ENCODE peak calls at places on chromosomes 5 and 9, in five cellular contexts. T, O, S, R and Z are unnamed samples.

GRCh38 chr5:59317023-59317771 is 576.3 kb downstream of the PDE4D start:
- DNase-seq in S (no peak), O (no peak), T (no peak), R (peak), Z (peak)

GRCh38 chr5:38724301-38725030 is 121.3 kb upstream of the OSMR start:
- DNase-seq in O (no peak), T (no peak), S (no peak), R (no peak), Z (peak)

GRCh38 chr5:17096975-17097695 is 120.3 kb upstream of the BASP1 start:
- DNase-seq in T (no peak), R (no peak), O (peak), S (no peak), Z (no peak)

GRCh38 chr9:18149457-18150011 is 324.4 kb upstream of the ADAMTSL1 start:
- DNase-seq in R (no peak), S (no peak), O (no peak), T (no peak), Z (peak)

GRCh38 chr5:34806532-34806931 is 32.4 kb upstream of the TTC23L start:
- DNase-seq in T (no peak), S (no peak), O (no peak), R (no peak), Z (no peak)

GRCh38 chr5:170439246-170439943 is 50.2 kb upstream of the KCNMB1 start:
- DNase-seq in T (no peak), S (no peak), O (no peak), R (no peak), Z (no peak)

GRCh38 chr5:68053202-68053601 is 162.4 kb upstream of the PIK3R1 start:
- DNase-seq in T (no peak), O (no peak), R (no peak), S (no peak), Z (peak)

GRCh38 chr9:97940707-97941106 is 2.7 kb upstream of the HEMGN start:
- DNase-seq in T (no peak), S (no peak), R (no peak), O (no peak), Z (no peak)

GRCh38 chr5:121870489-121870888 is 18.8 kb downstream of the FTMT start:
- DNase-seq in O (no peak), R (no peak), T (no peak), S (no peak), Z (peak)

GRCh38 chr5:171521219-171521633 is 101.8 kb downstream of the FGF18 start:
- DNase-seq in T (peak), S (no peak), R (peak), O (no peak), Z (peak)

GRCh38 chr9:71796368-71796767 is 28.1 kb upstream of the CEMIP2 start:
- DNase-seq in T (no peak), O (no peak), R (no peak), S (no peak), Z (peak)

GRCh38 chr9:113345165-113345564 is 4.2 kb upstream of the BSPRY start:
- DNase-seq in R (no peak), S (no peak), O (no peak), T (no peak), Z (no peak)

GRCh38 chr5:18010053-18010452 is 375.8 kb downstream of the TAF11L14 start:
- DNase-seq in T (peak), O (no peak), R (no peak), S (no peak), Z (no peak)

GRCh38 chr5:120476063-120476462 is 12.0 kb downstream of the PRR16 start:
- DNase-seq in T (no peak), S (no peak), O (no peak), R (no peak), Z (no peak)

GRCh38 chr5:131751551-131751950 is 45.3 kb downstream of the FNIP1 start:
- DNase-seq in O (no peak), S (no peak), R (no peak), T (no peak), Z (no peak)

GRCh38 chr9:116155700-116156045 is 2.1 kb downstream of the PAPPA start:
- DNase-seq in O (no peak), R (no peak), T (no peak), S (no peak), Z (peak)

GRCh38 chr9:109167716-109168115 is 667 bp upstream of the FRRS1L start:
- DNase-seq in O (no peak), R (no peak), S (no peak), T (no peak), Z (no peak)

GRCh38 chr5:42840279-42840678 is 28.6 kb upstream of the SELENOP start:
- DNase-seq in R (peak), T (no peak), S (no peak), O (peak), Z (peak)

GRCh38 chr9:5326893-5327548 is 12.7 kb downstream of the RLN1 start:
- DNase-seq in R (no peak), S (peak), O (no peak), T (no peak), Z (no peak)

GRCh38 chr9:100601216-100601615 is 23.3 kb downstream of the CAVIN4 start:
- DNase-seq in T (peak), S (no peak), R (no peak), O (no peak), Z (peak)

GRCh38 chr9:96270236-96270635 is 31.7 kb downstream of the HSD17B3 start:
- DNase-seq in O (no peak), S (no peak), T (no peak), R (no peak), Z (no peak)

GRCh38 chr9:96649620-96650323 is 5.3 kb downstream of the PRXL2C start:
- DNase-seq in O (no peak), S (no peak), R (no peak), T (no peak), Z (no peak)

GRCh38 chr5:422323-423232 is 20.4 kb upstream of the EXOC3 start:
- DNase-seq in S (no peak), T (no peak), R (no peak), O (peak), Z (no peak)

GRCh38 chr9:37965116-37965515 is 61.2 kb upstream of the SLC25A51 start:
- DNase-seq in S (no peak), R (no peak), O (no peak), T (no peak), Z (no peak)

GRCh38 chr5:138874241-138874640 is 894 bp downstream of the LRRTM2 start:
- DNase-seq in R (no peak), S (no peak), O (no peak), T (no peak), Z (no peak)

GRCh38 chr5:23494558-23494957 is 12.9 kb upstream of the PRDM9 start:
- DNase-seq in S (no peak), R (no peak), O (no peak), T (no peak), Z (no peak)

GRCh38 chr9:124270504-124271335 is 13.0 kb downstream of the NEK6 start:
- DNase-seq in O (no peak), R (no peak), T (no peak), S (no peak), Z (no peak)

DNA sequence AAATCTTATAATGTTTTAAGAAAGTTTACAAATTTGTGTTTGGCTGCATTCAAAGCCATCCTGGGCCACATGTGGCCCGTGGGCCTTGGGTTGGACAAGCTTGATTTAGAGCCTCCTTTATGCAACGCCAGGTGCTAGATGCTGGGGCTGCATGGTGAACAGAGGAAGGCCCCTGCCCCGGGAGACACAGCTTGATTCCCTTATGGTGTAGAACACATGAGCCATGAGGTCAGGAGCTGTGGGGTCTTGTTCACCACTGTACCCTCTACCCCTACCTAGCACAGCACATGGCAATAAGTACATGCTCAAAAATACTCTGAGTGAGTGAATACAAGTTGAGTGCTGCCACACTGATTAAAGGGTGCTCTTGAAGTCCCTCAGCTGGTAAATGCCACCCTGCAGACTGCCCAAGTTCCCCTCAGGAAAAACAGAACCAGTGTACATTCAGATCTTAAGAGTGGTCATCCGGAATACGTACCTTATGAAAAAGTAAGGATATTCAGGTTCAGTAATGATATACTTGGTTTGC is 71.9 kb downstream of the ARRDC3 start:
- DNase-seq in O (no peak), T (no peak), R (no peak), S (no peak), Z (no peak)
- H3K4me3 ChIP-seq in O (no peak), T (peak), R (no peak), S (no peak), Z (no peak)

DNA sequence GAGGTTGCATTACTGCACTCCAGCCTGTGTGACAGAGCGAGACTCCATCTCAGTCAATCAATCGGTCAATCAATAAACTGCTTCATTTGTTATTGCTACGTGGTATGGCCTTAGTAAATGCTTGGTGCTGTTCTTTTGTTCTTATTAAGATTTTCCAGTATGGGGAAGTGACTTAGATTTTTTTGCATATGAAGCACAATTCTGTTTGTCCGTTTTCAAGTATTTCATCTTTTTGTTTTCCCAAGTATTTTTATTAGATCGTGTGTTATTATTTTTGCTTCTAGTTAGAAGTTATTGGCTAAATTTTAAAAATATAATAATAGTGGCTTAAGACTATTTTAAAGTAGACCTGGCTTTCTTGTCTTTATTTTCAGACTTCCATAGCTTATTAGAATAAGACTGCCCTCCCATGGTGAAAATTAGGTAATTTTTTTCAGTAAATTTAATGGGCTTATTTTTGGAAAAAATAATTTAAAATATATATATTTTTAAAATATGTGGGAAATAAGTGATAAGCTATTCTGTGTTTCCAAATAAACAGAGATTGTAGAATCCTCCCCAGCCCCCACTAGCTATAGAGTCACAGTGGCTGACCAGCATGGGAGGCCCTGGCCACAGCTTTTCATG is 14.7 kb upstream of the OMD start:
- DNase-seq in T (no peak), O (no peak), S (no peak), R (no peak), Z (peak)
- TF ChIP-seq CTCF in T (peak), O (no peak), S (peak), R (no peak), Z (peak)

DNA sequence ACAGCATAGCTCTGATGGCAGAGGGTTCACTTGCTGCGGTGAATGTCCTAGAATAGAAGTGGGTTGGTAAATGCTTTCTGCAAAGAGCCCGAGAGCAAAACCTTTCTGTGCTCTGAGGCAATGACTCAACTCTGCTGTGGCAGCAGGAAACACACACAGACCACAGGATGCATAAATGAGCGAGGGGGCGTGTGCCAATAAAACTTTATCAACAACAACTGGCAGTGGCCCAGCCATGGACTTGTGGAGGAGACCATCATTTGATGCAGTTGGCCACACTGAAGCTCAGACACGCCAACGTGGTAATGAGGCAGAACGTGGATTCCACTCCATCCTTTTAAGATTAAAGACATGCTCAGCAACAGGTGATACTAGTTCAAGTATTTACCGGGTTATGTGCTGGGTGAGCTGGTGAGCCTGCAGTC is 6.8 kb downstream of the MRPL36 start:
- DNase-seq in O (no peak), R (peak), S (peak), T (no peak), Z (peak)
- H3K4me3 ChIP-seq in O (no peak), R (no peak), S (peak), T (no peak), Z (no peak)

DNA sequence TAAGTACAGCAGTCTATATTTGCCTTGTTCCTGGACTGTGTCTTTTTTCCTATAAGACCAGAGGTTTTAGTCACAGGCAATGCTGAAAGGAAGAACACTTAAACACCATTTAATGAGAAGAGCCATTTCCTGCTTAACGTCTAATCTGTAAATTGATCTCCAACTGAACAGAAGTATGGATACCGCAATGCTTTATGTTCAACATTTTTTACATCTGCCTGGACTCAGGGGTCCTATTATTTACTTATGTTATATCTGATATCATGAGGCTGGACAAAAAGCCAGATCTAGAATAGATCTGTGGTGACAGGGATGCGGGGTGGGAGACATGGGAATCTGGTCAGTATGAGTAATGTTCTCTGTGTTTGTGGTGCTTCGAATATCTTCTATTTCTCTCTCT is 334.6 kb upstream of the MPDZ start:
- DNase-seq in O (no peak), S (no peak), R (no peak), T (no peak), Z (no peak)
- TF ChIP-seq CTCF in O (no peak), S (no peak), R (no peak), T (no peak), Z (no peak)

DNA sequence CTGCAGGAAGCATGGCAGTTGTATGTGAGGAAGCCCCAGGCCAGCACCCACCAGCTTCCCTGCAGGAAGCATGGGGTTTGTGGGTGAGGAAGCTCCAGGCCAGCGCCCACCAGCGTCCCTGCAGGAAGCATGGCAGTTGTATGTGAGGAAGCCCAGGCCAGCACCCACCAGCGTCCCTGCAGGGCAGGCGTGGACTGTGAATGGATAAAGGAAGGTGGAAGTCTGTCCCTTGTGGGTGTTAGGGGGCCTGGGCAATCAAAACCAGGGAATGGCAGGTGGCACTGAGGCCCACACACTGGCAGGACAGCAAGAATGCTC is 78.6 kb downstream of the DAP start:
- DNase-seq in O (no peak), R (no peak), S (no peak), T (no peak), Z (no peak)
- H3K4me3 ChIP-seq in O (no peak), R (no peak), S (no peak), T (no peak), Z (no peak)

GRCh38 chr9:135604437-135605237 is 34.7 kb downstream of the GLT6D1 start:
- DNase-seq in S (no peak), O (peak), R (no peak), T (no peak), Z (no peak)
- TF ChIP-seq CTCF in S (no peak), O (no peak), R (no peak), T (no peak), Z (no peak)